ENCODE peak calls at places on chromosome 3, in seven cellular contexts. B, K, I, D, H, M and S are unnamed samples.

GRCh38 chr3:195133462-195133861 is 137.5 kb downstream of the XXYLT1 start:
- DNase-seq in B (no peak), K (no peak), I (no peak), D (peak), H (no peak), M (peak), S (peak)

GRCh38 chr3:134341391-134341790 is 32.9 kb downstream of the AMOTL2 start:
- DNase-seq in B (no peak), K (no peak), I (no peak), D (no peak), H (no peak), M (no peak), S (no peak)

GRCh38 chr3:55091381-55092225 is 163.7 kb upstream of the LRTM1 start:
- DNase-seq in B (no peak), K (no peak), I (no peak), D (peak), H (no peak), M (peak), S (peak)

GRCh38 chr3:23052230-23053019 is 150.7 kb upstream of the UBE2E2 start:
- DNase-seq in B (no peak), K (no peak), I (no peak), D (peak), H (no peak), M (no peak), S (no peak)

GRCh38 chr3:66748175-66748876 is 247.5 kb upstream of the LRIG1 start:
- DNase-seq in B (no peak), K (no peak), I (no peak), D (no peak), H (no peak), M (no peak), S (peak)

GRCh38 chr3:65328148-65328547 is 640.3 kb upstream of the ADAMTS9 start:
- DNase-seq in B (no peak), K (no peak), I (no peak), D (no peak), H (no peak), M (no peak), S (no peak)

GRCh38 chr3:138457863-138458735 is 23.7 kb downstream of the ESYT3 start:
- DNase-seq in B (no peak), K (no peak), I (no peak), D (no peak), H (no peak), M (no peak), S (no peak)

GRCh38 chr3:36201546-36201945 is 178.8 kb upstream of the STAC start:
- DNase-seq in B (no peak), K (no peak), I (no peak), D (no peak), H (no peak), M (no peak), S (no peak)

GRCh38 chr3:180180795-180181194 is 144.1 kb upstream of the PEX5L start:
- DNase-seq in B (no peak), K (peak), I (no peak), D (peak), H (no peak), M (peak), S (peak)

GRCh38 chr3:101377796-101378195 is 57.4 kb upstream of the IMPG2 start:
- DNase-seq in B (no peak), K (no peak), I (no peak), D (peak), H (no peak), M (peak), S (no peak)

GRCh38 chr3:3782469-3782868 is 16.8 kb upstream of the LRRN1 start:
- DNase-seq in B (no peak), K (no peak), I (no peak), D (no peak), H (no peak), M (no peak), S (no peak)

GRCh38 chr3:106296111-106296510 is 427.3 kb upstream of the CBLB start:
- DNase-seq in B (no peak), K (no peak), I (no peak), D (no peak), H (no peak), M (no peak), S (no peak)

GRCh38 chr3:63179862-63180522 is 98.1 kb upstream of the SYNPR start:
- DNase-seq in B (no peak), K (no peak), I (no peak), D (no peak), H (no peak), M (no peak), S (no peak)

GRCh38 chr3:77506384-77506783 is 466.5 kb downstream of the ROBO2 start:
- DNase-seq in B (no peak), K (no peak), I (no peak), D (no peak), H (no peak), M (no peak), S (no peak)

GRCh38 chr3:194547042-194547441 is 60.2 kb upstream of the ATP13A3 start:
- DNase-seq in B (no peak), K (no peak), I (no peak), D (no peak), H (no peak), M (no peak), S (no peak)

GRCh38 chr3:172294238-172294806 is 153.9 kb downstream of the GHSR start:
- DNase-seq in B (no peak), K (peak), I (no peak), D (no peak), H (no peak), M (no peak), S (no peak)

GRCh38 chr3:57683286-57683685 is 9.6 kb downstream of the DENND6A start:
- DNase-seq in B (no peak), K (no peak), I (no peak), D (no peak), H (no peak), M (no peak), S (no peak)

GRCh38 chr3:120396469-120396868 is 47.3 kb upstream of the LRRC58 start:
- DNase-seq in B (no peak), K (no peak), I (no peak), D (no peak), H (no peak), M (no peak), S (no peak)

GRCh38 chr3:69761896-69762789 is 22.9 kb downstream of the MITF start:
- DNase-seq in B (no peak), K (no peak), I (no peak), D (peak), H (no peak), M (peak), S (peak)

GRCh38 chr3:197363553-197364409 is 65.4 kb upstream of the DLG1 start:
- DNase-seq in B (no peak), K (no peak), I (no peak), D (no peak), H (no peak), M (no peak), S (no peak)

DNA sequence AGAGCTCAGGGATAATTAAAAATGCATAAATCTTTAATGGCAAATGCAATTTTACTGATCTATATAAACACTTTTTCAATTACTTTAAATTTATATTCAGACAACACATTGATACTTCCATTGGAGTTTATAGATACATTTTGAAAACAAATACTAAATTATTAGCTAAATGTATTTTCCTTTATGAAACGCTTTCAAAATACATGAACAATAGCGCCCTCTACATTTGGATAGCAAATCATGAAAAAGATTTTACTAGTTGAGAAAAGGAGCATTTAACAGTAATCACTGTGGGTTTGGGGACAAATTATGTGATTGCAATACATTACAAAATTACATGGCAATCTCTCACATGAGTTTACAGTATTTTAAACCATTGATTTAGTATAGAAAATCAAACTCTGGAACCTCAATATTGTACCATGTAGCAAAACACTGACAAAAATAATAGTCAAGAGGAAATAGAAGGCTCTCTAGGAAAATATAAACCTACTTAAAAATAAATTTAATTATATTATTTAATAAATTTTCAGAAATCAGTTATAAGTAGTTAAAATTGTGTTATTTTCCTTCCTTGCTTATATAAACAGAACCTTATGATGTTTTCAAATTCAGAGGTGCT is 207.9 kb downstream of the ZIC1 start:
- DNase-seq in B (no peak), K (no peak), I (peak), D (no peak), H (no peak), M (peak), S (peak)
- TF ChIP-seq CTCF in B (no peak), K (peak), I (no peak), D (peak), H (peak), M (peak), S (peak)

GRCh38 chr3:157045238-157045860 is 114.6 kb downstream of the CCNL1 start:
- DNase-seq in B (no peak), K (no peak), I (peak), D (no peak), H (no peak), M (no peak), S (peak)
- H3K4me3 ChIP-seq in B (peak), K (no peak), I (no peak), D (no peak), H (peak), M (no peak), S (peak)

DNA sequence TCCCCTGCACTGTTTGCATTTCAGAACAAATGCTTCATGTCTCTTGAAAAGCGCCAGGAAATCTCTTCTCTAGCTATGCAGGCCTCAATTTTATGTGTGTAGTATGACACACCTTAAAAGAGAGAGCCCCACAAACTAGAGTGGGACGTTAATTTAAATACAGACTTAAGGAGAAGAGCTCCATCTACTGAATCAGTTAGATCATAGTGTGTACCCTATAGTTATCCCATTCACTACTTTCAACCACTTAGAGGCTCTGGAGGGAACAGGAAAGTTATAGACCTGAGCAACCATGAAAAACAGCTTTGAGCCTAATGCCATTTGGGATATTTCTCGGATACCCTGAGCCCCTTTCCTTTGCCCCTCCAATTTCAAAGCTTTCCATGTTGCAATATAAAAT is 153.7 kb downstream of the TIGIT start:
- DNase-seq in B (no peak), K (no peak), I (no peak), D (no peak), H (no peak), M (no peak), S (no peak)
- TF ChIP-seq CTCF in B (no peak), K (no peak), I (no peak), D (no peak), H (no peak), M (no peak), S (no peak)

GRCh38 chr3:103446958-103447357 is 1012.1 kb downstream of the ZPLD1 start:
- DNase-seq in B (no peak), K (no peak), I (no peak), D (no peak), H (no peak), M (no peak), S (no peak)
- H3K4me3 ChIP-seq in B (no peak), K (no peak), I (no peak), D (no peak), H (no peak), M (no peak), S (no peak)

GRCh38 chr3:143206955-143207337 is 87.4 kb downstream of the CHST2 start:
- DNase-seq in B (no peak), K (no peak), I (no peak), D (no peak), H (no peak), M (peak), S (no peak)

GRCh38 chr3:143208976-143209714 is 89.6 kb downstream of the CHST2 start:
- DNase-seq in B (no peak), K (no peak), I (peak), D (no peak), H (no peak), M (no peak), S (no peak)

GRCh38 chr3:143207338-143207961 is 87.9 kb downstream of the CHST2 start:
- DNase-seq in B (no peak), K (peak), I (peak), D (peak), H (no peak), M (peak), S (peak)

GRCh38 chr3:143203848-143204247 is 84.3 kb downstream of the CHST2 start:
- DNase-seq in B (no peak), K (no peak), I (no peak), D (peak), H (no peak), M (peak), S (peak)

DNA sequence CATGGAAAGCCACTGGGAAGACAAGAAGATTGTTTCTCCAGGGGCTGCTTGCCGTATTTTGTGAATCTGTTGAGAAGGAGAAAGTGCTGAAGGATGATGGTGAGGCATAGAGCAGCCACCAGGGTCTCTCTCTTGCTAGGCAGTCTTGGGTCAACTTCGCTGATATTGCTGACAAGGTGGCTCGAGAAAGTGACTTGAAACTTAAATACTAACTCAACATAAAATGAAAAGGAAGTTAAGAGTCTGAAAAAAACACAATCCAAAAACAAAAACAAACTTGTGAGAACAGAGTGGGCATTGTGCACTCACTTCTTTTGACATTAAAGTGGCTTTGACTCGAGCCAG is 90.1 kb downstream of the CHST2 start:
- DNase-seq in B (no peak), K (no peak), I (no peak), D (no peak), H (no peak), M (no peak), S (no peak)
- TF ChIP-seq CTCF in B (no peak), K (no peak), I (no peak), D (no peak), H (no peak), M (no peak), S (no peak)

GRCh38 chr3:184770541-184770940 is 41.4 kb upstream of the VPS8 start:
- DNase-seq in B (no peak), K (no peak), I (no peak), D (no peak), H (no peak), M (no peak), S (no peak)

GRCh38 chr3:184771158-184771730 is 40.7 kb upstream of the VPS8 start:
- DNase-seq in B (no peak), K (no peak), I (no peak), D (no peak), H (no peak), M (no peak), S (no peak)

GRCh38 chr3:184773341-184774186 is 38.4 kb upstream of the VPS8 start:
- DNase-seq in B (peak), K (no peak), I (no peak), D (no peak), H (peak), M (no peak), S (peak)

GRCh38 chr3:184771748-184772147 is 40.2 kb upstream of the VPS8 start:
- DNase-seq in B (no peak), K (no peak), I (no peak), D (no peak), H (no peak), M (no peak), S (no peak)

GRCh38 chr3:184772667-184773272 is 39.2 kb upstream of the VPS8 start:
- DNase-seq in B (no peak), K (no peak), I (no peak), D (no peak), H (no peak), M (no peak), S (no peak)
- H3K4me3 ChIP-seq in B (no peak), K (no peak), I (no peak), D (no peak), H (no peak), M (no peak), S (no peak)

DNA sequence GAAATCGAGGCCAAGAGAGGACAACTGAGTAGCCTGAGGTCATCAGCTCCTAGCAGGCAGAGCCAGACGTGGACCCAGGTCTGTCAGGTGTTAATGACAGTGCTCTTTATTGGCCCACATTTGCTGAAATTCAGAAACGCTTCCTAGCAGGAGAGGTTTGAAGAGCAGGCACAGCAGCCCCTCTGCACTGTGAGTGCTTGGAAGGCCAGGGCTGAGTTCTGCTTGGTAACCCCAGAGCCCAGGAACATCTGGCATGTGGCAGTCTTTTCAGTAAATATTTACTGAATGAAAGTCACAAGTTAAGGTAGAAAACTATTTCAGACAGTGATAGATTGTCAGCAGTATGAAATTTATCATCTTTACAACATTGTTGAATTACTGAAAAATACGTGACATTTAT is 102.4 kb downstream of the PLCL2 start:
- DNase-seq in B (no peak), K (no peak), I (no peak), D (no peak), H (no peak), M (no peak), S (no peak)
- TF ChIP-seq CTCF in B (no peak), K (no peak), I (no peak), D (no peak), H (no peak), M (no peak), S (no peak)

DNA sequence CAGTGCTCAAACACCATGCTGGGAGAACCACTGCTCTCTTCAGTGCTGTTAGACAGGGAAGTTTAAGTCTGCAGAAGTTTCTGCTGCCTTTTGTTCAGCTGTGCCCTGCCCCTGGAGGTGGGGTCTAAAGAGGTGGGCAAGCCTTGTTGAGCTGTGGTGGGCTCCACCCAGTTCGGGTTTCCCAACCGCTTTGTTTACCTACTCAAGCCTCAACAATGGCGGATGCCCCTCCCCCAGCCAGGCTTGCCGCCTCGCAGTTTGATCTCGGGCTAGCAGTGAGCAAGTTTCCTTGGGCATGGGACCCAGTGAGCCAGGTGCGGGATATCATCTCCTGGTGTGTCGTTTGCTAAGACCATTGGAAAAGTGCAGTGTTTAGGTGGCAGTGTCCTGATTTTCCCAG is 670.2 kb upstream of the ALCAM start:
- DNase-seq in B (no peak), K (no peak), I (no peak), D (no peak), H (no peak), M (no peak), S (no peak)
- H3K4me3 ChIP-seq in B (no peak), K (no peak), I (no peak), D (no peak), H (no peak), M (no peak), S (no peak)